ENCODE peak calls at places on chromosomes 4 and X, in seven cellular contexts. Z is endodermal cell, W is lower lobe of right lung, G is PC-3, R is neuronal stem cell, H is H1, C is body of pancreas. T is an unnamed sample.

GRCh38 chr4:23332266-23332665 is 557.6 kb downstream of the PPARGC1A start:
- DNase-seq in C (no peak), Z (no peak), R (peak; percentile 15), G (no peak), H (no peak), W (no peak), T (no peak)

GRCh38 chrX:68669872-68670271 is 22.4 kb downstream of the STARD8 start:
- DNase-seq in G (no peak), C (no peak), Z (no peak), W (no peak), R (no peak), H (no peak), T (no peak)

GRCh38 chrX:9326369-9326768 is 138.5 kb upstream of the TBL1X start:
- DNase-seq in Z (no peak), W (no peak), C (no peak), H (no peak), R (no peak), G (no peak), T (no peak)

GRCh38 chr4:25970241-25970675 is 56.2 kb downstream of the SMIM20 start:
- DNase-seq in G (no peak), R (no peak), W (peak; percentile 52), H (no peak), C (peak; percentile 45), Z (no peak), T (no peak)

GRCh38 chr4:83340692-83341343 is 6.2 kb upstream of the HPSE start:
- DNase-seq in H (no peak), C (no peak), G (no peak), W (no peak), R (no peak), Z (no peak), T (peak; percentile 40)

GRCh38 chr4:101678180-101678579 is 112.3 kb upstream of the BANK1 start:
- DNase-seq in W (no peak), H (no peak), R (no peak), C (no peak), Z (no peak), G (peak; percentile 51), T (no peak)

GRCh38 chr4:162347492-162348213 is 183.9 kb upstream of the FSTL5 start:
- DNase-seq in W (no peak), H (no peak), G (no peak), C (no peak), R (no peak), Z (no peak), T (no peak)

GRCh38 chr4:145935253-145936141 is 3.1 kb downstream of the ZNF827 start:
- DNase-seq in W (peak; percentile 44), R (no peak), C (no peak), Z (peak; percentile 77), H (no peak), G (no peak), T (no peak)

GRCh38 chr4:40055873-40056721 is 553 bp upstream of the N4BP2 start:
- DNase-seq in R (peak; percentile 76), G (peak; percentile 72), Z (peak; percentile 87), H (no peak), C (peak; percentile 71), W (peak; percentile 84), T (peak; percentile 63)

GRCh38 chrX:153966841-153967535 is 4.6 kb downstream of the HCFC1 start:
- DNase-seq in R (no peak), Z (no peak), W (no peak), C (no peak), G (no peak), H (no peak), T (no peak)

GRCh38 chr4:25085621-25086020 is 54.9 kb upstream of the LGI2 start:
- DNase-seq in H (no peak), R (no peak), Z (no peak), W (no peak), C (no peak), G (no peak), T (no peak)

GRCh38 chr4:78517050-78517652 is 34.4 kb upstream of the ANXA3 start:
- DNase-seq in R (peak; percentile 5), H (no peak), W (no peak), C (no peak), Z (no peak), G (peak; percentile 61), T (no peak)

GRCh38 chr4:140426610-140427103 is 791 bp downstream of the CLGN start:
- DNase-seq in C (no peak), Z (no peak), H (no peak), R (peak; percentile 2), G (peak; percentile 7), W (no peak), T (no peak)

GRCh38 chrX:16462912-16463311 is 187.0 kb upstream of the S100G start:
- DNase-seq in Z (no peak), G (no peak), W (no peak), H (no peak), C (no peak), R (no peak), T (no peak)

GRCh38 chr4:107665001-107665400 is 55.0 kb downstream of the PAPSS1 start:
- DNase-seq in R (no peak), Z (no peak), G (no peak), W (no peak), H (no peak), C (no peak), T (no peak)

GRCh38 chr4:155787113-155787710 is 28.4 kb downstream of the GUCY1B1 start:
- DNase-seq in C (peak; percentile 25), Z (peak; percentile 55), G (peak; percentile 74), R (peak; percentile 18), W (no peak), H (no peak), T (peak; percentile 13)

GRCh38 chr4:33911951-33912350 is 2332.4 kb downstream of the ARAP2 start:
- DNase-seq in Z (no peak), W (no peak), H (no peak), G (no peak), R (no peak), C (no peak), T (no peak)

DNA sequence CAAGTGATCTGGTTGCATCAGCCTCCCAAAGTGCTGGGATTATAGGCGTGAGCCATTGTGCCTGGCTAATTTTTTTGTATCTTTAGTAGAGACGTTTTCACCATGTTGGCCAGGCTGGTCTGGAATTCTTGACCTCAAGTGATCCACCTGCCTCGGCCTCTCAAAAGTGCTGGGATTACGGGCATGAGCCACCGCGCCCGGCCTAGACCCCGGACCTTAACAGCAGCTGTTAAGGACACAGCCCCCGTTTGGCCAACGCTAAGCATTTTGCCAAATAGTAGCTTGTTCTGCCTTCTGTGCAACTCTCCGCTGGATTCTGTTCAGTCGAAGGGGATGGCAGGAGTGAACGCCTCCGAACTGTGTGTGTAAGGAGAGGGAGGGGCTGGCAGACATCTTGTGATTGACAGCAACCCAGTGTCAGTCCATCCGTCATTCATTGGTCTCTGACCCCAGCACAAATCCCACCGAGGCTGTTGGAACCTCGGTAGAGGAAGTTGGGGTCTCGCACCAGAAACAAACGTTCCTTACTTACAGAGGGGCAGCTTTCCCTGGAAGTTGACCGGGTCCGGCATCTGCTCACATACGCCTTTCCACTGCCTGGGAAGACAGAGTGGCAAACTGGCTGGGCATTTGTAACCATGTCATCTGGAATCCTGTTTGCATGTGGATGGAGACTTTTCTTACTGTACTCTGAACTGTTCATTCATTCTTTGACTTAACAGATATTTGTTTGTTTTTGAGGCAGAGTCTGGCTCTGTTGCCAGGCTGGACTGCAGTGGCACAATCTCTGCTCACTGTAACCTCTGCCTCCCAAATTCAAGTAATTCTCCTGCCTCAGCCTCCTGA is 69.4 kb downstream of the TRAPPC11 start:
- DNase-seq in R (no peak), G (no peak), H (no peak), C (no peak), W (no peak), Z (no peak), T (no peak)
- H3K27ac ChIP-seq in R (no peak overlapping the region), G (no peak overlapping the region), H (no peak overlapping the region), C (no peak overlapping the region), W (no peak overlapping the region), Z (no peak overlapping the region), T (no peak overlapping the region)

GRCh38 chr4:103998752-103999151 is 279.0 kb upstream of the TACR3 start:
- DNase-seq in C (no peak), G (no peak), R (no peak), H (no peak), W (no peak), Z (no peak), T (no peak)

GRCh38 chr4:103996059-103996458 is 276.3 kb upstream of the TACR3 start:
- DNase-seq in Z (peak; percentile 42), C (no peak), W (no peak), R (peak; percentile 56), G (peak; percentile 25), H (no peak), T (no peak)

GRCh38 chr4:103994059-103994458 is 274.3 kb upstream of the TACR3 start:
- DNase-seq in C (no peak), G (peak; percentile 25), R (no peak), W (no peak), Z (no peak), H (no peak), T (no peak)

DNA sequence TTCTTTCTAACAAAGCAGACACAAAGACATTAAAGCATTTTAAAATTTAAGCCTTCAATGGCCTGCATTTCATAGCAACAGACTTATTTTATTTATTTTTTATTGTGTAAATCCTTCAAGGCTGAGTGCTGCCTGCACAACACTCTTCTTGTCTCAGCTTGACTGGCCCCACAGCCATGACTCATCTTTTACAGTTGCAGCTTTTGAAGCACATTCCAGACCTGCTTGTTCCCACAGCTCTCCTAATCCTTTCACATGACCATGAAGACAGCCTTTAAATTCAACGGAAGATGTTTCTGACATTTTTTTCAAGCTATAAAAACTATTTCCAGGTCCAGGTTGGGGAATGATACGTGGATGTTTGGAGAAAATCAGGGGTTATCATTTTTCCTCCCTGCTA is 276.9 kb upstream of the TACR3 start:
- DNase-seq in R (peak; percentile 51), H (peak; percentile 29), C (peak; percentile 48), W (no peak), Z (peak; percentile 86), G (peak; percentile 72), T (no peak)
- H3K27ac ChIP-seq in R (no peak overlapping the region), H (peak overlapping the region; percentile 47), C (no peak overlapping the region), W (no peak overlapping the region), Z (peak overlapping the region; percentile 83), G (peak overlapping the region; percentile 14), T (no peak overlapping the region)

DNA sequence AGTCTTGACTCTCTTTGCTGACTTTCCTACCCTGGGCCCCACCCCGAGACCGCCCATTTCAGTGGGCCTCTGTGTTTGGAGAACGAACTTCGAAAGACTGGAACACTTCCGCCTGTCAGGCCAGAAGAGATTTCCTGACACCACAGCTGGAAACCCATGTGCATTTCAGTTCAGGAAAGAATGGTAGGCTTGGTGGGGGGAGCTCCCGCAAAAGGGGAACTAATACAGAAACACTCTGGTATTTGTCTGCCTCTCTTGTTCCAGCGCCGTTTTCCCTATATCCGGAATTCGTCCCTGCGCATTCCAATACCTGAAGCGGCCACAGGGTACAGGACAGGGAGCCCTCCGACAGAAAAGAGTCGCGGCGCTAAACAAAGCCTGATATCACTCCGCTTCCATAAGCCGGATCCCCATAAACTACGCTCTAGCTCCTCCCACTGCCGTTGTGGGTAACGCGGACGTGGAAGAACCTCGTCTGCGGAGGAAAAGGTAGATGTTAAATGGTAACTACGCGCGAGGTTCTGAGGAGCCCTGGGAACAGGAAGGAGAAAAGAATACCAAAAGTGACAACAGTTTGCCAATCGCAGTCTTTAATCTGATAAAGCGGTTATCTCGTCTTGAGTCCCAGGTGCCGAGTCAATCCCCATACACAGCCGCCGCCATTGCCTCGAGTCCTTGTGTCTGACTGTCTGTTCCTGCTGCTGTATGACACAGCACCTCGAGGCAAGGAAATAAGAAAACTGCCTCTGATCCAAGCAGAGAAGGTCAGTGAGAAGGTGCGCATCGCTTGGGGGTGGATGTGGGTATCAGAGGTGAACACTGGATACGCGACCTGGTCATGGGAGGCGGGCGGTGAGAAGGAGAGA is at the start of gene ARMCX5:
- DNase-seq in C (peak; percentile 81), R (peak; percentile 72), W (peak; percentile 78), G (peak; percentile 89), Z (peak; percentile 84), H (peak; percentile 39), T (peak; percentile 79)
- H3K27ac ChIP-seq in C (peak within 1 kb of the TSS; percentile 75), R (peak within 1 kb of the TSS; percentile 51), W (peak within 1 kb of the TSS; percentile 76), G (peak within 1 kb of the TSS; percentile 49), Z (peak within 1 kb of the TSS; percentile 57), H (peak within 1 kb of the TSS; percentile 67), T (peak within 1 kb of the TSS; percentile 67)

GRCh38 chr4:87030606-87031441 is 96.0 kb downstream of the AFF1 start:
- DNase-seq in C (no peak), H (no peak), G (no peak), Z (peak; percentile 75), R (no peak), W (no peak), T (no peak)
- H3K27ac ChIP-seq in C (no peak overlapping the region), H (no peak overlapping the region), G (no peak overlapping the region), Z (peak overlapping the region; percentile 89), R (peak overlapping the region; percentile 82), W (peak overlapping the region; percentile 62), T (no peak overlapping the region)

T was measured in CD4-positive, alpha-beta memory T cell.